ENCODE peak calls at places on chromosomes 4 and X, in five cellular contexts. U, G, Y, X and B are unnamed samples.
A peak's percentile ranks its signal among the peaks of the same experiment; 100 is the strongest.

GRCh38 chrX:24117288-24117687 is 32.2 kb upstream of the ZFX start:
- DNase-seq in U (peak; percentile 64), G (no peak), Y (no peak), X (peak; percentile 71), B (peak; percentile 31)

GRCh38 chrX:152635941-152636340 is 1.8 kb upstream of the GABRQ start:
- DNase-seq in U (peak; percentile 75), G (no peak), Y (no peak), X (peak; percentile 65), B (peak; percentile 48)

GRCh38 chr4:182267048-182267447 is 23.8 kb downstream of the TENM3 start:
- DNase-seq in U (no peak), G (no peak), Y (no peak), X (no peak), B (no peak)

GRCh38 chrX:113315927-113316326 is 475.3 kb upstream of the AMOT start:
- DNase-seq in U (no peak), G (no peak), Y (no peak), X (no peak), B (no peak)

GRCh38 chr4:86522349-86522748 is 71.8 kb upstream of the PTPN13 start:
- DNase-seq in U (peak; percentile 22), G (no peak), Y (no peak), X (no peak), B (peak; percentile 22)

GRCh38 chr4:15451181-15451865 is 18.4 kb upstream of the CC2D2A start:
- DNase-seq in U (peak; percentile 80), G (no peak), Y (no peak), X (peak; percentile 56), B (no peak)

GRCh38 chr4:54064317-54065275 is at the start of gene CHIC2:
- DNase-seq in U (peak; percentile 95), G (peak; percentile 99), Y (peak; percentile 96), X (peak; percentile 95), B (peak; percentile 80)

GRCh38 chrX:46873746-46874145 is 36.9 kb downstream of the RP2 start:
- DNase-seq in U (no peak), G (no peak), Y (no peak), X (no peak), B (peak; percentile 17)

DNA sequence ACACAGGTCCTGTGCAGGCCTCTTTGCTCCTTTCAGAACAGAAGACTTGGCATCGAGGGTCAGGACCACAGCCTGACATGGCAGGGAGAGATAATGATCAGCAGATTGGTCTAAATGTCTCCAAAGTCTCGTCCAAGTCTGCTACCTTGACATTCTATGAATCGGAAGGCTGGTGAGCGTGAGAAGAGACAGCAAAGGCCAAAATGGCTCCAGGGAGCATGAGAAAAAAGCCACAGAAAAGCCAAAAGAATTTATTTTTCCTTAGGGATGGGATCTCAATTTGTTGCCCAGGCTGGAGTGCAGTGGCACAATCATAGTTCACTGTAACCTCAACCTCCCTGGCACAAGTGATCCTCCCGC is 32.3 kb upstream of the IQSEC2 start:
- DNase-seq in U (no peak), G (no peak), Y (no peak), X (no peak), B (no peak)
- TF ChIP-seq CTCF in U (no peak), G (no peak), Y (no peak), X (no peak), B (no peak)

DNA sequence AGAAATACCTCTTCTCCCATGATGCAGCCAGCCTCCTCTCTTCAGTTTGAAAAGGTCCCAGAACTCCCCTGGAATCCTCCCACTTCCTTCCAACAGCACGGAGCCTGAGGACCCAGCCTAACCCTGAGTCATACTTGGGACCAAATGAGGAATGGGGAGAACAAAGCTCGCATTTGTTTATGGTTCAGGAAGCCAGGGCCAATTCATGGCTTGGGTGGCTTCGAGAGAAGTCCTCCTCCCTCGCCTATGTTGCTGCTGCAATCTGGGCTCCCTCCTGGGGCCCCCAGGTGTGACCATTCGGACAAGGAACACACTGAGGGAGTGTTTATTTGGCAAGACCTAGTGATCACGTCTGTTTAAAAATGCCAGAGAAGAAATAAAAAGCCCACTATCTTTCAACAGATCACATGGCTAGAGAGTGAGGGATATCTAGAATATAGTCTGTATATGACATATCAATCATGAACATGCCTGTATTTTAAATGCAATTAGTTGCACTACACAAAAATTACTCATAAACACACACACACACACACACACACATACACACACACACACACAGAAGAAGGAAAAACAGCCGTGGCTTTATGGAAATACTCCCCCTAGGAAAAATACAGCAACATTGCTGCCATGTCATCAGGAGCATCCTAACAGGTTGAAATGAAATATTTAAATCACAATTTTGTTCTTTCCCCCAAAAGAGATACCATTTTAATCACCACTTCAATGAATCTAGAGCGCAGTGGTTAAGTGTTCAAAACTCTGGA is 155.7 kb upstream of the MAP3K15 start:
- DNase-seq in U (peak; percentile 84), G (no peak), Y (peak; percentile 22), X (peak; percentile 84), B (peak; percentile 74)
- H3K4me3 ChIP-seq in U (peak overlapping the region; percentile 58), G (peak overlapping the region; percentile 17), Y (peak overlapping the region; percentile 41), X (peak overlapping the region; percentile 38), B (no peak overlapping the region)

DNA sequence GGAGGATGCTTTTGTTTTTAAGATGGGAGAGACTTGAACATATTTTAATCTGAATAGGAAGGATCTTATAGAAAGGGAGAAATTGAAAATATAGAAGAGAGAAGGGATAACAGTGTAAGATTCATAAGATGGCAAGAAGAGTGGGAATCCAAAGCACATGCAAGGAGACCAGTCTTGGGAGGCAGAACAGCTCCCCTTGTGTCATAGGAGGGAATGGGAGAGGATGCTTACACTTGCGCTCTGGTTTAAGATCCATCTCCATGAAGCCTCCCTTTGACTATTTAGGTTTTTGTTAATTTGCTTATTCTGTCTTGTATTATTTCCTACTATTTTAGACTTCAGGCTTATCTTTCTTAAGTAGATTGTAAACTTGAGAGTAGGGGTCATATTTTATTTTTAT is 42.7 kb downstream of the KIF4A start:
- DNase-seq in U (no peak), G (no peak), Y (no peak), X (no peak), B (no peak)
- TF ChIP-seq CTCF in U (peak; percentile 11), G (no peak), Y (no peak), X (peak; percentile 19), B (peak; percentile 9)

DNA sequence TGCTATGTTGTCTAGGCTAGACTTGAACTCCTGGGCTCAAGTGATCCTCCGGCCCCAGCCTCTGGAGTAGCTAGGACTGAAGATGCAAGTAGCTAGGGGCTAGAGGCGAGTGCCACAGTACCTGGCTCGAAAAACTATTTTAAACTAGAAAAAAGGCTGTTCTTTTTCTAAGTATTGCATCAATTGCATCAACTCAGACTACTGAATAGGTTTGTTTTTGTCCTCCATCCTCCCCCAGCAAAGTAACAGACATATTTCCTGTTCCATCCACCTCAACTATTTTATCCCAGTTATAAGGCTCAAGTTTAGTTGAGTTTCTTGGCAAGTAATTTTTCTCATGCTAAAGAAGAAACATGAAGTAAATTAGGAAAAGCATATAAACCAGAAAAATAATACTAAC is 4.1 kb downstream of the SH3RF1 start:
- DNase-seq in U (peak; percentile 52), G (no peak), Y (no peak), X (no peak), B (no peak)
- H3K4me3 ChIP-seq in U (peak overlapping the region; percentile 0), G (no peak overlapping the region), Y (peak overlapping the region; percentile 83), X (no peak overlapping the region), B (no peak overlapping the region)